ENCODE peak calls at places on chromosome 3, in five cellular contexts. T, U, R, L and G are unnamed samples.
A peak's percentile ranks its signal among the peaks of the same experiment; 100 is the strongest.

GRCh38 chr3:158700559-158700958 is 28.1 kb upstream of the LXN start:
- DNase-seq in R (no peak), U (no peak), L (no peak), T (no peak), G (no peak)

GRCh38 chr3:47836986-47837385 is 34.0 kb downstream of the DHX30 start:
- DNase-seq in L (no peak), T (no peak), U (no peak), R (no peak), G (no peak)

GRCh38 chr3:64368163-64369025 is 143.1 kb upstream of the PRICKLE2 start:
- DNase-seq in T (no peak), L (no peak), R (no peak), U (no peak), G (no peak)

GRCh38 chr3:197226179-197226578 is 72.2 kb downstream of the DLG1 start:
- DNase-seq in R (peak; percentile 37), U (no peak), L (no peak), T (no peak), G (no peak)

GRCh38 chr3:11522953-11523792 is 120.5 kb downstream of the VGLL4 start:
- DNase-seq in T (peak; percentile 54), R (no peak), U (no peak), L (no peak), G (peak; percentile 34)

GRCh38 chr3:139338405-139338804 is 5.4 kb upstream of the MRPS22 start:
- DNase-seq in T (no peak), R (no peak), L (no peak), U (no peak), G (no peak)

GRCh38 chr3:139353920-139354556 is 10.2 kb downstream of the MRPS22 start:
- DNase-seq in L (no peak), U (peak; percentile 62), R (peak; percentile 53), T (no peak), G (no peak)

GRCh38 chr3:170050753-170051152 is 13.0 kb downstream of the GPR160 start:
- DNase-seq in L (no peak), U (no peak), R (no peak), T (no peak), G (no peak)

GRCh38 chr3:33918357-33918756 is 119.9 kb downstream of the PDCD6IP start:
- DNase-seq in L (no peak), R (no peak), T (no peak), U (no peak), G (no peak)

GRCh38 chr3:38805765-38806386 is 10.1 kb downstream of the SCN10A start:
- DNase-seq in R (no peak), U (peak; percentile 60), T (no peak), L (peak; percentile 18), G (no peak)

GRCh38 chr3:102091358-102091757 is 242.0 kb downstream of the NFKBIZ start:
- DNase-seq in R (no peak), L (no peak), T (no peak), U (no peak), G (no peak)

GRCh38 chr3:148036331-148036881 is 627.2 kb downstream of the ZIC1 start:
- DNase-seq in U (no peak), T (no peak), L (no peak), R (no peak), G (no peak)

GRCh38 chr3:52834871-52835501 is at the start of gene MUSTN1:
- DNase-seq in R (no peak), U (peak; percentile 59), T (peak; percentile 85), L (no peak), G (no peak)

GRCh38 chr3:130733236-130733884 is 13.3 kb downstream of the PIK3R4 start:
- DNase-seq in R (no peak), T (no peak), U (peak; percentile 42), L (no peak), G (no peak)

GRCh38 chr3:45821127-45821526 is 20.8 kb downstream of the LZTFL1 start:
- DNase-seq in T (no peak), U (no peak), R (no peak), L (no peak), G (no peak)

GRCh38 chr3:45816544-45816943 is 20.2 kb upstream of the SLC6A20 start:
- DNase-seq in T (peak; percentile 80), L (no peak), R (no peak), U (no peak), G (no peak)

GRCh38 chr3:45819543-45819942 is 22.4 kb downstream of the LZTFL1 start:
- DNase-seq in T (no peak), L (no peak), R (no peak), U (no peak), G (no peak)

GRCh38 chr3:45814322-45814721 is 18.0 kb upstream of the SLC6A20 start:
- DNase-seq in L (no peak), U (no peak), T (no peak), R (no peak), G (no peak)

GRCh38 chr3:45817788-45818523 is 21.6 kb upstream of the SLC6A20 start:
- DNase-seq in R (no peak), T (peak; percentile 91), U (no peak), L (peak; percentile 31), G (no peak)
- TF ChIP-seq POLR2AphosphoS5 in R (peak; percentile 20), T (peak; percentile 52), U (no peak), L (peak; percentile 53), G (no peak)

DNA sequence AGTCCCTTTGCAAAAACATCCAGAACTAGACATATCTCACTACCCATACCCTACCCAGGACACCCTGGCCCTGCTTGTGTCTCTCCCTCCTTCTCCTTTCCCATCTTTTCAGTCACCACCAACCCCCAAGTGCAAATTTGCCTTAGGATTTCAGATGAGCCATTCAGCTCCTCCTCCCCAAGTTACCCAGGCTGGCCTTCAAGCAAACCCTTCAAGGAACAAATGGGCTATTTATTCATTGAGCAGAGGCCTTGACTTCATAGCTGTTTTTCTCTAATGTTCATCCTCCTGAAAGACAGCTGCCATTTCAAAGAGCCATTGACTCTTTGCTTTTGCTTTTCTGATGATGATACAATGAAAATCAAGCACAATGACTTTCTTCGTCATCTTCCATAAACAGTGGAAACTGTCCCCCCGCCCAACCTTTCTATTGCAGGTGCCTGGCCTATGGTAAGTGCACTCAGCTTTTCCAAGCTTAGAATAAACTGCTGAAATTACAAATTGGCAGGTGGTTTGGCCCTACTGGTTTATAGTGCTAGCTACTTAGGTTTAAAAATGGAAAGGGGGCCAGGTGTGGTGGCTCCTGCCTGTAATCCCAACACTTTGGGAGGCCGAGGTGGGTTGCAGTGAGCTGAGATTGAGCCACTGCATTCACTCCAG is 26.1 kb upstream of the KLHL6 start:
- DNase-seq in T (no peak), L (no peak), R (no peak), U (no peak), G (no peak)
- H3K4me1 ChIP-seq in T (peaks cover 27% of the 10 kb centered on the region), L (peaks cover 19% of the 10 kb centered on the region), R (peaks cover 29% of the 10 kb centered on the region), U (peaks cover 27% of the 10 kb centered on the region), G (peaks cover 8% of the 10 kb centered on the region)

GRCh38 chr3:58095471-58096145 is 87.4 kb downstream of the FLNB start:
- DNase-seq in T (peak; percentile 59), L (no peak), R (no peak), U (no peak), G (no peak)
- TF ChIP-seq EP300 in T (no peak), L (no peak), R (no peak), U (no peak), G (no peak)

DNA sequence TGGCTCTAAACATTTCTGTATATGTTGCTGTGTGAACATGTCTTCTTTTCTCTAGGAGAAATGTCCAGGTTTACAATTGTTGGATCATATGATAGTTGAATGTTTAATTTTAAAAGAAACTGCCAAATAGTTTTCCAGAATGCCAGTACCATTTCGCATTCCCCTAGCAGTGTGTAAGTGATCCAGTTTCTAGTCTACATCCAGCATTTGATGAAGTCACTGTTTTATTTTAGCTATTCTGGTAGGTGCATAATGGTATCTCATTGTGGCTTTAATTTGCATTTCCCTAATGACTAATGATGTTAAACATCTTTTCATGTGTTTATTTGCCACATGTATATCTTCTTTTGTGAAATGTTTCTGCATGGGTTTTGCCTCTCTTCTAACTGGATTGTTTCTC is 68.7 kb downstream of the VPS8 start:
- DNase-seq in R (no peak), T (no peak), L (no peak), U (no peak), G (no peak)
- TF ChIP-seq POLR2AphosphoS5 in R (no peak), T (no peak), L (no peak), U (no peak), G (no peak)

DNA sequence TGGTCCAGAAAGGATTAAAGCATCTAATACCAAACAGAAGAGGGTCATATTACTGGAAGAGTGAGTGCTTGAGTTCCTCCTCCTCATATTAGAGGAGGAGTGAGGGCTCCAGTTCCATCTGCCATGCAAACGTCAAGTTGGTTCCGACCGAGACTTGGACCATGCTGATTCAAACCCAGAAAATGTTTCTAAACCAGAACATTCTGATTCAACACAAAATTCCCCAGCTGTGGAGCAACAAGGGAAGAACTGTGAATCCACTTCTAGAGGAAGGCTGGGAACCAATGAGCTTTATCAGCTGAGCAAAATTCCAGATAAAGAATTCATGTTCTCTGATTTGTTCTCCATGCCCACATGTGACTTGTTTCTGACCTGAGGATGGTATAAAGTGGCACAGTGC is 135.6 kb upstream of the WNT5A start:
- DNase-seq in R (no peak), T (no peak), L (no peak), U (no peak), G (no peak)
- H3K4me1 ChIP-seq in R (peaks cover 3% of the 10 kb centered on the region), T (peaks cover 4% of the 10 kb centered on the region), L (peaks cover 14% of the 10 kb centered on the region), U (no peaks in the 10 kb centered on the region), G (no peaks in the 10 kb centered on the region)

GRCh38 chr3:31878231-31878838 is 102.7 kb downstream of the OSBPL10 start:
- DNase-seq in R (no peak), T (no peak), L (no peak), U (no peak), G (no peak)
- TF ChIP-seq EP300 in R (no peak), T (no peak), L (no peak), U (no peak), G (no peak)